ENCODE peak calls at places on chromosomes 1 and 21, in seven cellular contexts. A is fibroblast of the aortic adventitia; U is effector memory CD8-positive, alpha-beta T cell; W is Calu3; X is H54; R is suprapubic skin; Y is stomach. M is an unnamed sample.

GRCh38 chr1:173356211-173356762 is 120.8 kb upstream of the PRDX6 start:
- DNase-seq in A (no peak), U (no peak), W (no peak), X (no peak), R (no peak), Y (no peak), M (no peak)

GRCh38 chr1:168035345-168035744 is 98.5 kb upstream of the MPC2 start:
- DNase-seq in A (no peak), U (no peak), W (no peak), X (no peak), R (no peak), Y (no peak), M (no peak)

GRCh38 chr1:67632811-67633478 is 52.1 kb upstream of the GADD45A start:
- DNase-seq in A (no peak), U (no peak), W (no peak), X (no peak), R (no peak), Y (no peak), M (no peak)

GRCh38 chr1:116624040-116624439 is 43.5 kb downstream of the IGSF3 start:
- DNase-seq in A (no peak), U (no peak), W (no peak), X (no peak), R (no peak), Y (no peak), M (no peak)

GRCh38 chr21:16095005-16095404 is 365.2 kb downstream of the USP25 start:
- DNase-seq in A (no peak), U (no peak), W (no peak), X (no peak), R (no peak), Y (no peak), M (no peak)

GRCh38 chr1:212982430-212983152 is 32.2 kb downstream of the VASH2 start:
- DNase-seq in A (peak; percentile 20), U (no peak), W (no peak), X (no peak), R (no peak), Y (peak; percentile 52), M (no peak)

GRCh38 chr1:12620142-12620865 is 2.3 kb upstream of the DHRS3 start:
- DNase-seq in A (no peak), U (no peak), W (no peak), X (no peak), R (no peak), Y (no peak), M (no peak)

GRCh38 chr1:201042663-201043461 is 19.3 kb upstream of the KIF21B start:
- DNase-seq in A (peak; percentile 80), U (peak; percentile 70), W (peak; percentile 75), X (peak; percentile 58), R (no peak), Y (peak; percentile 67), M (peak; percentile 59)

GRCh38 chr1:40140211-40140709 is 20.9 kb upstream of the RLF start:
- DNase-seq in A (peak; percentile 43), U (no peak), W (peak; percentile 51), X (no peak), R (no peak), Y (no peak), M (no peak)

GRCh38 chr1:154607084-154607747 is 770 bp downstream of the ADAR start:
- DNase-seq in A (peak; percentile 62), U (no peak), W (peak; percentile 36), X (no peak), R (no peak), Y (no peak), M (no peak)

GRCh38 chr1:241356187-241356518 is 852 bp downstream of the RGS7 start:
- DNase-seq in A (no peak), U (no peak), W (peak; percentile 8), X (no peak), R (no peak), Y (no peak), M (no peak)

GRCh38 chr1:62778208-62778607 is 5.7 kb upstream of the ATG4C start:
- DNase-seq in A (no peak), U (no peak), W (no peak), X (no peak), R (no peak), Y (no peak), M (no peak)

GRCh38 chr1:63063367-63063766 is 259.0 kb upstream of the FOXD3 start:
- DNase-seq in A (no peak), U (no peak), W (peak; percentile 14), X (no peak), R (no peak), Y (no peak), M (no peak)

GRCh38 chr1:81466970-81467369 is 333.8 kb upstream of the ADGRL2 start:
- DNase-seq in A (no peak), U (no peak), W (no peak), X (no peak), R (no peak), Y (no peak), M (no peak)

GRCh38 chr1:248886237-248886895 is 19.7 kb upstream of the PGBD2 start:
- DNase-seq in A (peak; percentile 38), U (no peak), W (no peak), X (no peak), R (no peak), Y (no peak), M (no peak)

GRCh38 chr1:204442376-204443259 is 31.0 kb upstream of the PPP1R15B start:
- DNase-seq in A (no peak), U (no peak), W (no peak), X (no peak), R (no peak), Y (no peak), M (no peak)

GRCh38 chr1:14780271-14780670 is 181.8 kb downstream of the KAZN start:
- DNase-seq in A (no peak), U (no peak), W (no peak), X (no peak), R (no peak), Y (no peak), M (no peak)

GRCh38 chr1:160260436-160261382 is 1.6 kb downstream of the DCAF8 start:
- DNase-seq in A (peak; percentile 84), U (no peak), W (no peak), X (peak; percentile 28), R (no peak), Y (no peak), M (no peak)

GRCh38 chr1:175572932-175573871 is 170.2 kb downstream of the TNR start:
- DNase-seq in A (no peak), U (no peak), W (no peak), X (no peak), R (no peak), Y (no peak), M (no peak)

GRCh38 chr1:92759361-92759760 is 25.5 kb downstream of the EVI5 start:
- DNase-seq in A (peak; percentile 69), U (no peak), W (no peak), X (no peak), R (no peak), Y (no peak), M (no peak)

GRCh38 chr1:29292344-29292743 is 56.0 kb downstream of the PTPRU start:
- DNase-seq in A (no peak), U (no peak), W (no peak), X (no peak), R (no peak), Y (no peak), M (no peak)

GRCh38 chr1:229885568-229886495 is 181.2 kb upstream of the GALNT2 start:
- DNase-seq in A (no peak), U (no peak), W (no peak), X (no peak), R (no peak), Y (no peak), M (no peak)

GRCh38 chr1:150609726-150610125 is 19.7 kb downstream of the ENSA start:
- DNase-seq in A (peak; percentile 56), U (no peak), W (no peak), X (no peak), R (no peak), Y (no peak), M (no peak)

GRCh38 chr21:28427356-28428022 is 565.2 kb downstream of the LTN1 start:
- DNase-seq in A (peak; percentile 65), U (no peak), W (no peak), X (no peak), R (no peak), Y (no peak), M (no peak)

GRCh38 chr1:32917521-32917920 is 16.3 kb upstream of the TMEM54 start:
- DNase-seq in A (no peak), U (no peak), W (no peak), X (no peak), R (no peak), Y (peak; percentile 13), M (no peak)

GRCh38 chr21:36338975-36339374 is 19.0 kb downstream of the MORC3 start:
- DNase-seq in A (no peak), U (no peak), W (no peak), X (no peak), R (no peak), Y (no peak), M (no peak)

GRCh38 chr1:34478460-34479076 is 276.3 kb upstream of the GJB5 start:
- DNase-seq in A (no peak), U (no peak), W (no peak), X (no peak), R (no peak), Y (no peak), M (no peak)

M was measured in activated CD4-positive, alpha-beta T cell treated with anti-CD3 and anti-CD28 coated beads, Interleukin-2, amount 50 U/mL, for 24 hours.